ENCODE peak calls at places on chromosomes 7 and 10, in nine cellular contexts. S, J, B, N, D, K, L, G and A are unnamed samples. For H3K9me3, the result is how much of the 10 kb centered on the place peaks cover.

GRCh38 chr10:43595739-43596298 is 10.4 kb upstream of the ZNF485 start:
- DNase-seq in D (no peak), B (no peak), G (no peak), J (no peak), S (no peak), N (no peak), K (no peak), L (no peak), A (no peak)

GRCh38 chr10:52215745-52216361 is 98.2 kb upstream of the DKK1 start:
- DNase-seq in G (no peak), L (no peak), D (peak), B (peak), S (peak), K (peak), J (peak), N (no peak), A (peak)

GRCh38 chr10:29414501-29414900 is 125.6 kb downstream of the LYZL1 start:
- DNase-seq in L (no peak), S (peak), B (no peak), G (no peak), N (no peak), J (no peak), D (no peak), K (no peak), A (no peak)

GRCh38 chr10:2733278-2733963 is 333.9 kb upstream of the PFKP start:
- DNase-seq in J (no peak), D (no peak), S (no peak), G (no peak), L (no peak), B (no peak), K (no peak), N (no peak), A (no peak)

GRCh38 chr10:44978570-44979280 is at the start of gene DEPP1:
- DNase-seq in D (peak), K (peak), N (peak), B (peak), G (no peak), S (peak), J (peak), L (peak), A (peak)

GRCh38 chr10:50384238-50384637 is 132.9 kb upstream of the ASAH2 start:
- DNase-seq in K (no peak), J (no peak), D (no peak), G (no peak), L (no peak), N (no peak), S (no peak), B (no peak), A (no peak)

GRCh38 chr7:157429001-157429679 is 92.3 kb downstream of the DNAJB6 start:
- DNase-seq in D (no peak), S (no peak), K (no peak), L (peak), B (no peak), N (no peak), G (no peak), J (no peak), A (no peak)

GRCh38 chr10:110655286-110655685 is 11.2 kb downstream of the RBM20 start:
- DNase-seq in K (peak), L (no peak), N (no peak), B (no peak), J (no peak), G (no peak), D (no peak), S (no peak), A (no peak)

GRCh38 chr7:48611993-48612392 is 312.4 kb upstream of the CDC14C start:
- DNase-seq in G (no peak), K (no peak), D (no peak), S (no peak), B (no peak), J (no peak), N (no peak), L (no peak), A (no peak)

GRCh38 chr10:75818552-75818951 is 387.1 kb downstream of the LRMDA start:
- DNase-seq in S (no peak), K (no peak), J (no peak), L (no peak), B (no peak), N (no peak), G (no peak), D (no peak), A (no peak)

GRCh38 chr7:133056370-133057238 is 25.3 kb downstream of the CHCHD3 start:
- DNase-seq in N (no peak), D (no peak), S (no peak), J (no peak), B (no peak), G (no peak), K (no peak), L (no peak), A (no peak)

GRCh38 chr7:19932549-19933249 is 159.3 kb upstream of the TMEM196 start:
- DNase-seq in N (no peak), L (no peak), J (no peak), B (no peak), G (no peak), D (no peak), S (no peak), K (no peak), A (no peak)

GRCh38 chr10:100998183-100998990 is 1.2 kb upstream of the LZTS2 start:
- DNase-seq in L (peak), D (peak), S (peak), K (peak), B (peak), J (peak), N (peak), G (no peak), A (peak)

GRCh38 chr7:19305698-19306097 is 160.5 kb upstream of the FERD3L start:
- DNase-seq in D (no peak), L (no peak), B (no peak), S (no peak), N (no peak), G (no peak), J (no peak), K (no peak), A (no peak)

GRCh38 chr10:78300526-78300925 is 266.9 kb downstream of the RPS24 start:
- DNase-seq in N (no peak), G (peak), L (no peak), S (no peak), B (no peak), J (no peak), D (no peak), K (no peak), A (no peak)

GRCh38 chr7:135186261-135186540 is 15.7 kb upstream of the CYREN start:
- DNase-seq in L (no peak), G (no peak), S (no peak), J (no peak), B (no peak), K (no peak), D (no peak), N (no peak), A (no peak)

GRCh38 chr7:13724631-13725566 is 264.6 kb downstream of the ETV1 start:
- DNase-seq in D (no peak), N (no peak), L (no peak), G (no peak), B (no peak), J (no peak), S (no peak), K (no peak), A (no peak)

GRCh38 chr7:97819161-97819560 is 53.0 kb downstream of the ASNS start:
- DNase-seq in N (no peak), L (no peak), B (no peak), J (no peak), K (no peak), D (no peak), G (no peak), S (peak), A (no peak)

GRCh38 chr10:17847586-17848296 is 38.6 kb downstream of the MRC1 start:
- DNase-seq in L (no peak), S (no peak), B (peak), G (no peak), J (no peak), D (no peak), K (peak), N (no peak), A (no peak)

GRCh38 chr7:14233026-14233897 is 243.8 kb upstream of the ETV1 start:
- DNase-seq in B (no peak), L (no peak), K (peak), J (no peak), S (no peak), N (no peak), D (no peak), G (no peak), A (no peak)

GRCh38 chr7:83934118-83934734 is 260.4 kb downstream of the SEMA3A start:
- DNase-seq in K (peak), B (no peak), D (no peak), G (no peak), N (no peak), S (no peak), L (no peak), J (no peak), A (no peak)

GRCh38 chr10:76558586-76558985 is 1079.0 kb downstream of the KCNMA1 start:
- DNase-seq in J (peak), L (no peak), G (no peak), B (no peak), K (peak), D (no peak), S (peak), N (no peak), A (peak)

GRCh38 chr10:48605786-48606529 is 1.1 kb upstream of the ARHGAP22 start:
- DNase-seq in L (no peak), N (no peak), D (no peak), J (no peak), K (peak), S (no peak), G (peak), B (no peak), A (peak)

GRCh38 chr10:91983403-91983802 is 59.8 kb downstream of the BTAF1 start:
- DNase-seq in G (no peak), J (no peak), K (no peak), N (no peak), L (no peak), D (no peak), S (no peak), B (no peak), A (no peak)

GRCh38 chr10:102114861-102115618 is 5.1 kb downstream of the LDB1 start:
- DNase-seq in B (peak), D (peak), G (no peak), J (peak), K (peak), N (peak), L (peak), S (peak), A (peak)

GRCh38 chr7:135197343-135197742 is 14.0 kb downstream of the WDR91 start:
- DNase-seq in D (no peak), L (no peak), S (no peak), G (no peak), J (no peak), N (no peak), K (no peak), B (no peak), A (no peak)

GRCh38 chr7:89666436-89666835 is 487.8 kb upstream of the STEAP1 start:
- DNase-seq in G (no peak), J (no peak), L (no peak), B (no peak), S (no peak), N (no peak), K (no peak), D (no peak), A (no peak)

GRCh38 chr10:8279598-8279997 is 225.1 kb downstream of the GATA3 start:
- DNase-seq in D (peak), N (no peak), K (peak), B (no peak), J (no peak), G (no peak), S (peak), L (no peak), A (no peak)

GRCh38 chr10:5812283-5813090 is 747 bp downstream of the GDI2 start:
- DNase-seq in K (no peak), B (peak), G (no peak), L (peak), N (peak), S (no peak), D (peak), J (peak), A (peak)

GRCh38 chr7:138980575-138981285 is 459 bp downstream of the KIAA1549 start:
- DNase-seq in B (no peak), N (no peak), L (no peak), S (no peak), G (no peak), K (no peak), D (no peak), J (no peak), A (peak)

GRCh38 chr10:89490589-89491335 is 44.6 kb downstream of the SLC16A12 start:
- DNase-seq in G (no peak), D (no peak), K (no peak), N (no peak), B (no peak), S (no peak), L (no peak), J (no peak), A (no peak)

GRCh38 chr7:83849135-83849534 is 200.2 kb upstream of the SEMA3E start:
- DNase-seq in B (no peak), N (no peak), G (no peak), D (no peak), K (no peak), J (no peak), S (no peak), L (no peak), A (no peak)

GRCh38 chr7:159196584-159196983 is 51.9 kb upstream of the VIPR2 start:
- DNase-seq in D (no peak), K (no peak), S (no peak), G (no peak), J (no peak), B (no peak), L (no peak), N (no peak), A (no peak)

GRCh38 chr10:74297389-74298080 is 146.5 kb downstream of the ADK start:
- DNase-seq in S (no peak), B (no peak), N (no peak), K (no peak), D (no peak), L (no peak), G (no peak), J (no peak), A (no peak)

DNA sequence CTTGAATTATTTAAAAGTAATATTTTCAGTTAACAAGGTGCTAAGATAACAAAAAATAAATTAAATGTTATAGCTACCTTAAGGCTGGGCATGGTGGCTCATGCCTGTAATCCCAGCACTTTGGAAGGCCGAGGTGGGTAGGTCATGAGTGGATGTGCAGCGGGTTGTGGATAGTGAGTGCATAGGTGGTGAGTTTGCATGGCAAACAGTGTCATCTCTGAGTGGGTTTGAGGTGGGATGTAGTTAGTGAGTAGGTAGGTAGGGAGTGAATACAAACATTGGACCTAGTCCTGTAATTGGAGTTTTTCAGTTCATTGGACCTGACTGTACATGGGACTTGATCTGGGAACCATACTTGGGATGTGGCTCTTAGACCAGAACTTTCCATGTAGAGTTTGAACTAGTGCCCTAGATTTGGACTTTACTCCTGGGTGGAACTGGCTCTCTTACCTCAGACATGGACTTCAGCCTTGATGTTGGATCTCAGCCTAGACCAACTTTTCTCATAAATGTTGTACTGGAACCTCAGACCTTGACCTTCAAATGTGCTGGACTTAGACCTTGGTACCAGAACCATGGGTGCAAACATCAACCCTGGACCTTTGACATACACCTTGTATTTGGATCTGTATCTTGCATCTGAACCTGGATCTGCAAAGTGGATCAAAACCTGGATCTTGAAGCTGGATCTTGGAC is 47.0 kb downstream of the SEC61G start:
- DNase-seq in L (no peak), J (no peak), B (no peak), K (no peak), S (no peak), N (no peak), D (no peak), G (no peak), A (no peak)
- H3K9me3 ChIP-seq in L (under half), J (under half), B (under half), K (under half), S (under half), N (under half), D (under half), G (under half), A (under half)

DNA sequence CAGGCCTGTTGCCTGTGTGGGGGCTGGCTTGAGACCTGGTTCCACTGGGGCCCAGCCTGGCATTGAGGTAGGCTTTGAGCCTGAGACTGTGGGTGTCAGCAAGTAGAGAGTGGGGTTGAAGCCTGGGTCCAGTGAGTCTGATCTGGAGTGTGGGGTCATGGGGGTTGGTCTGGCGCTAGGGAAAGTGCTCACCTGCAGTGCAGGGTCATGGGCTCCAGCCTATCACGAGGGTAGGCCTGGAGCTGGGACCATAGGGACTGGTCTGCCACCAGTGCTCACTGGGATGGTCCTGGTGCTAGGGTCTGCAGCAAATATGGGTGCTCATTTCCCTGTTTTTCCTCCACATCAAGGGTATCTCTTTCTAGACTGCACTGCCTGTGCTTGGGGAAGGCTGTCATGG is 95.4 kb upstream of the KLF14 start:
- DNase-seq in G (no peak), N (no peak), J (no peak), S (no peak), B (no peak), D (no peak), L (no peak), K (no peak), A (no peak)
- TF ChIP-seq POLR2A in G (no peak), N (no peak), J (no peak), S (no peak), B (no peak), D (no peak), L (no peak), K (no peak), A (no peak)

DNA sequence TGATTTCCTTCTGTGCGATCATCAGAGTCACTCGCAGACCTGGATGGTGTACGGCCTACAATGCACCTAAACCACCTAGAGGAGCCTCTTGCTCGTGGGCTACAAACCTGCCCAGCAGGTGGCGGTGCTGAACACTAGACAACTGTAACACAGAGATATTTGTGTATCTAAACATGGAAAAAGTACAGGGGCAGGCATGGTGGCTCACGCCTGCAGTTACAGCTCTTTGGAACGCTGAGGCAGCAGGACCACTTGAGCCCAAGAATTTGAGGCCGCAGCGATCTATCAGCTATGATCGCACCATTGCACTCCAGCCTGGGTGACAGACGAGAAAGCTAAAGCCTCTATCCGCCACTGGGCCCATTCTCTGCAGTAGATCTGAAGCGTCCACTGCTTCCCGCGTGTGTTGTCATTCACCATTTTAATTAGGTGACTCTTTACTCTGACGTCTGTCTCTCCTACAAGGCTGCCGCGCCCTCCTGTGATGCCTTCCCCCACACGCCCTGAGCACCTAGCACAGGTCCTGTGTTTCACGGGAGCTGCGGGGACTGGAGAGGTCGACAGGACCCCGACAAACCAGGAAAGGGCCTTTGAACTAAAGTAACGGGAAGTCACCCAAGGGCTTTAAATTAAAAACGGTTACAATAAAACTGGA is 769 bp downstream of the TUBGCP2 start:
- DNase-seq in N (peak), S (peak), K (peak), J (peak), L (peak), D (peak), B (no peak), G (no peak), A (peak)
- TF ChIP-seq CTCF in N (peak), S (peak), K (peak), J (peak), L (peak), D (peak), B (peak), G (no peak), A (peak)

GRCh38 chr10:21830037-21830436 is 173.5 kb downstream of the DNAJC1 start:
- DNase-seq in D (no peak), J (no peak), G (no peak), S (no peak), B (no peak), K (no peak), L (no peak), N (no peak), A (no peak)
- H3K9me3 ChIP-seq in D (half or more), J (under half), G (under half), S (under half), B (under half), K (under half), L (under half), N (half or more), A (under half)

GRCh38 chr7:56091591-56091990 is 1.2 kb downstream of the PHKG1 start:
- DNase-seq in L (no peak), J (peak), D (no peak), N (peak), B (no peak), S (no peak), K (no peak), G (no peak), A (peak)
- TF ChIP-seq POLR2A in L (no peak), J (no peak), D (no peak), N (no peak), B (no peak), S (no peak), K (no peak), G (no peak), A (no peak)

GRCh38 chr10:87861034-87861433 is 2.3 kb downstream of the KLLN start:
- DNase-seq in J (no peak), L (no peak), N (no peak), K (no peak), D (no peak), G (no peak), B (no peak), S (no peak), A (no peak)

GRCh38 chr10:87861953-87862643 is 1.2 kb downstream of the KLLN start:
- DNase-seq in G (no peak), S (peak), J (peak), B (peak), L (peak), D (peak), K (peak), N (peak), A (peak)

GRCh38 chr10:87860156-87860795 is 3.1 kb downstream of the KLLN start:
- DNase-seq in J (no peak), D (peak), G (no peak), N (no peak), S (peak), B (no peak), L (no peak), K (peak), A (no peak)

GRCh38 chr10:87862644-87863101 is 660 bp downstream of the KLLN start:
- DNase-seq in L (no peak), B (peak), S (no peak), N (peak), K (peak), J (no peak), D (no peak), G (no peak), A (no peak)

DNA sequence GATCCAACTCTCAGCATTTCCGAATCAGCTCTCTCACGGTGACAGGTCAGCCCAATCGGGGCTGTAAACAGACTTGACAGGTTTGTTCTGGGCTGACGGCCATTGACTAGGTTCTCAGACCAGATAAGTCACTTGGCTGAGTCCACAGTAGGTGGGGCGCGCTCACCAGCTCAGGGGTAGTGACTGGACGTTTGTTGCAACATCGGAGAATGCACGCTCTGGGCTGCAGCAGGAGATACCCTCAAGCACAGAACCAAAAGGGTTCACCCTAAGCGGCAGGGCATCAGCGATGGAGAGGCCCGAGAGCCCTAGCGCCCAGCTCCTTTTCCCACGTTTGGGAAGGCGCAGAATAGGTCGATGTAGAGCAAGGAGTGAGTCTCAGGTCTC is 1.8 kb downstream of the KLLN start:
- DNase-seq in B (peak), J (peak), G (no peak), N (peak), D (no peak), L (peak), S (peak), K (peak), A (peak)
- TF ChIP-seq CTCF in B (peak), J (no peak), G (no peak), N (no peak), D (no peak), L (peak), S (peak), K (peak), A (no peak)

GRCh38 chr10:42549851-42550250 is 88.5 kb downstream of the ZNF33B start:
- DNase-seq in K (no peak), S (no peak), J (no peak), L (no peak), B (no peak), G (no peak), D (no peak), N (no peak), A (no peak)

GRCh38 chr10:42548254-42548653 is 90.1 kb downstream of the ZNF33B start:
- DNase-seq in B (no peak), G (no peak), D (no peak), N (no peak), J (no peak), K (no peak), S (no peak), L (no peak), A (no peak)

GRCh38 chr10:42544945-42545344 is 93.4 kb downstream of the ZNF33B start:
- DNase-seq in D (no peak), N (no peak), B (no peak), G (no peak), K (no peak), S (no peak), L (no peak), J (no peak), A (no peak)

GRCh38 chr10:42543840-42544372 is 94.5 kb downstream of the ZNF33B start:
- DNase-seq in S (peak), K (no peak), G (no peak), B (no peak), J (no peak), N (peak), D (no peak), L (no peak), A (no peak)
- H3K9me3 ChIP-seq in S (under half), K (under half), G (under half), B (under half), J (half or more), N (half or more), D (half or more), L (under half), A (under half)